ENCODE peak calls at places on chromosomes 2 and 18, in four cellular contexts. W is endothelial cell of umbilical vein, M is pancreas, R is right lobe of liver. D is an unnamed sample.

GRCh38 chr18:7830468-7830867 is 263.4 kb downstream of the PTPRM start:
- DNase-seq in R (no peak), M (no peak), W (peak; percentile 40), D (no peak)

GRCh38 chr2:192236136-192236535 is 41.4 kb upstream of the TMEFF2 start:
- DNase-seq in M (no peak), R (no peak), W (no peak), D (peak; percentile 12)

GRCh38 chr2:110116033-110116710 is 550 bp upstream of the MALL start:
- DNase-seq in M (no peak), W (peak; percentile 77), R (no peak), D (peak; percentile 30)

GRCh38 chr2:176178271-176178806 is 10.1 kb upstream of the HOXD1 start:
- DNase-seq in M (no peak), R (no peak), W (no peak), D (no peak)

GRCh38 chr2:226185613-226186211 is 613.9 kb downstream of the IRS1 start:
- DNase-seq in W (no peak), M (no peak), R (no peak), D (peak; percentile 80)

GRCh38 chr2:133884739-133885381 is 316.6 kb upstream of the NCKAP5 start:
- DNase-seq in R (no peak), W (peak; percentile 32), M (no peak), D (no peak)

GRCh38 chr2:18067980-18068379 is 189.5 kb downstream of the KCNS3 start:
- DNase-seq in W (no peak), M (no peak), R (no peak), D (no peak)

GRCh38 chr2:219252900-219253752 is at the start of gene TUBA4B:
- DNase-seq in W (peak; percentile 18), R (no peak), M (peak; percentile 63), D (peak; percentile 32)

GRCh38 chr18:71707400-71707799 is 836.7 kb downstream of the CBLN2 start:
- DNase-seq in M (no peak), W (no peak), R (no peak), D (no peak)

GRCh38 chr2:174778479-174778962 is 14.2 kb upstream of the CHRNA1 start:
- DNase-seq in R (no peak), M (peak; percentile 26), W (no peak), D (peak; percentile 97)

GRCh38 chr2:20382965-20383800 is 32.5 kb upstream of the PUM2 start:
- DNase-seq in M (no peak), W (no peak), R (no peak), D (peak; percentile 25)

GRCh38 chr2:21382980-21383520 is 259.3 kb downstream of the TDRD15 start:
- DNase-seq in R (no peak), W (no peak), M (no peak), D (no peak)

GRCh38 chr2:129760669-129761068 is 218.8 kb upstream of the RAB6C start:
- DNase-seq in R (no peak), W (no peak), M (no peak), D (no peak)

GRCh38 chr2:121309801-121310200 is 24.8 kb upstream of the TFCP2L1 start:
- DNase-seq in R (no peak), W (peak; percentile 34), M (no peak), D (no peak)

GRCh38 chr2:46230115-46230571 is 67.1 kb upstream of the EPAS1 start:
- DNase-seq in W (no peak), M (no peak), R (peak; percentile 88), D (no peak)

GRCh38 chr18:48398074-48398473 is 11.1 kb downstream of the ZBTB7C start:
- DNase-seq in R (no peak), M (no peak), W (no peak), D (no peak)
- H3K4me1 ChIP-seq in R (no peaks in the 10 kb centered on the region), M (no peaks in the 10 kb centered on the region), W (no peaks in the 10 kb centered on the region), D (no peaks in the 10 kb centered on the region)

GRCh38 chr2:166440313-166440712 is 53.7 kb downstream of the SCN7A start:
- DNase-seq in M (no peak), W (no peak), R (no peak), D (no peak)
- H3K4me1 ChIP-seq in M (no peaks in the 10 kb centered on the region), W (peaks cover 5% of the 10 kb centered on the region), R (no peaks in the 10 kb centered on the region), D (no peaks in the 10 kb centered on the region)

GRCh38 chr2:217956895-217957457 is 45.8 kb downstream of the TNS1 start:
- DNase-seq in W (no peak), R (peak; percentile 51), M (no peak), D (no peak)

GRCh38 chr2:217954971-217955740 is 47.6 kb downstream of the TNS1 start:
- DNase-seq in R (peak; percentile 29), M (no peak), W (no peak), D (no peak)

GRCh38 chr2:217954469-217954868 is 48.3 kb downstream of the TNS1 start:
- DNase-seq in M (no peak), R (peak; percentile 49), W (no peak), D (no peak)

GRCh38 chr2:217954051-217954450 is 48.7 kb downstream of the TNS1 start:
- DNase-seq in W (no peak), M (no peak), R (peak; percentile 35), D (no peak)

DNA sequence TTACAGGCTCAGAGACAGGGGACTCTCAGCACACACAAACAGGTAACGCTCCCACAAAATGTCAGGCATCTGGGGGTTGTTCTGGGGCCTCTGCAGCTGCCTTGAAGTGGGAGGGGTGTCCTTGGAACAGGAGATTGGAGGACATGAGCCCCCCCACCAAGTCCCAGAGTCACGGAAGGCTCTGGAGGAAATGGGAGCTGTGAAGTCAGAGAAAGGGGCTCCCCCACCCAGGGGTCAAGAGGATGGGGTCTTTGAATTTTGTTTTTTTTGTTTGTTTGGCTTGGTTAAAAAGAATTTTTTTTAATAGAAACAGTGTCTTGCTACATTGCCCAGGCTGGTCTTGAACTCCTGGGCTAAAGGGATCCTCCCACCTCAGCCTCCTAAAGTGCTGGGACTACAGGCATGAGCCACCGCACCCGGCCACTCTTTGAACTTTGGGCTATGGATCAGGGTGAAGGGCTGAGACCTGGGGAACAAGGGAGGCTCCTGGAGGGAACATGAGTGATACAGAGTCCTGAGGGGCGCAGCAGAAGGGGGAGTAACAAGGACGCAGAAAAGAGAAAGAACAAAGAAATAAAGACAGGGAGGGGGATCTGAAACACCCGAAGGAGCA is 46.8 kb downstream of the TNS1 start:
- DNase-seq in M (no peak), W (no peak), R (no peak), D (no peak)
- H3K4me1 ChIP-seq in M (peaks cover 26% of the 10 kb centered on the region), W (no peaks in the 10 kb centered on the region), R (no peaks in the 10 kb centered on the region), D (peaks cover 33% of the 10 kb centered on the region)

DNA sequence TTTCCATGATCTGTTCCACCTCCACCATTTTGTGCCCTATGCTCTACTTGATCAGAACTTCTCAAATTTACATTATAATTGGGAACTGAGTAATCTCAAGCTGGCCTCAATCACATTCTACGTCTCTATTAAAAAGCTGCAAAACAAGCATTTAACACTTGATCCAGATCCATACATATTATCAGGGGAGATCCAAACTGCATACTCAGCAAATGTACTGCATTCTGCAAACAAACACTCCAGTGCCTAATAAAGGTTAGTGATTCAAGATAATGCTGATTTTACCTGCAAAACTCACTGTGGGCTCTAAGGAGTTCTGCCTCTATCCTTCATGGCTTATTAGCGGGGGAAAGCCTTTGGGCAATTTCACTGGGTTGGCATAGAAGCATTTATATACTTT is 40.3 kb downstream of the GALNT14 start:
- DNase-seq in M (no peak), W (no peak), R (no peak), D (no peak)
- H3K4me1 ChIP-seq in M (no peaks in the 10 kb centered on the region), W (no peaks in the 10 kb centered on the region), R (no peaks in the 10 kb centered on the region), D (no peaks in the 10 kb centered on the region)